ENCODE peak calls at places on chromosomes 1 and 21, in nine cellular contexts. W is naive thymus-derived CD8-positive, alpha-beta T cell; T is activated naive CD8-positive, alpha-beta T cell treated with anti-CD3 and anti-CD28 coated beads, Interleukin-2, amount 50 U/mL, for 24 hours; J is GM06990; R is psoas muscle; E is HCEC 1CT; C is SHP77; N is effector memory CD8-positive, alpha-beta T cell; Y is stimulated activated CD4-positive, alpha-beta T cell treated with anti-CD3 and anti-CD28 coated beads, Interleukin-4, amount 100 ng/mL, for 1 hour. S is an unnamed sample.

GRCh38 chr21:31316488-31317169 is 27.4 kb downstream of the TIAM1 start:
- DNase-seq in W (no peak), T (no peak), J (no peak), R (no peak), E (no peak), C (no peak), N (no peak), Y (no peak), S (no peak)

GRCh38 chr1:204410764-204411450 is 710 bp downstream of the PPP1R15B start:
- DNase-seq in W (peak), T (no peak), J (no peak), R (peak), E (peak), C (no peak), N (no peak), Y (peak), S (no peak)

GRCh38 chr1:52057245-52057644 is 1.1 kb downstream of the BTF3L4 start:
- DNase-seq in W (no peak), T (no peak), J (no peak), R (no peak), E (peak), C (no peak), N (no peak), Y (no peak), S (no peak)

GRCh38 chr1:243598433-243598832 is 251.6 kb downstream of the AKT3 start:
- DNase-seq in W (peak), T (no peak), J (no peak), R (no peak), E (peak), C (no peak), N (no peak), Y (no peak), S (no peak)

GRCh38 chr1:36136535-36136934 is 11.5 kb upstream of the COL8A2 start:
- DNase-seq in W (no peak), T (no peak), J (no peak), R (peak), E (peak), C (no peak), N (no peak), Y (no peak), S (no peak)

GRCh38 chr1:24683713-24684162 is 40.6 kb downstream of the SRRM1 start:
- DNase-seq in W (no peak), T (no peak), J (no peak), R (no peak), E (peak), C (no peak), N (no peak), Y (no peak), S (no peak)

GRCh38 chr1:69648486-69648885 is 80.8 kb downstream of the LRRC7 start:
- DNase-seq in W (peak), T (no peak), J (no peak), R (no peak), E (no peak), C (no peak), N (no peak), Y (no peak), S (no peak)

GRCh38 chr1:92909321-92909720 is 51.9 kb downstream of the DIPK1A start:
- DNase-seq in W (no peak), T (no peak), J (no peak), R (no peak), E (peak), C (no peak), N (no peak), Y (no peak), S (no peak)

S was measured in GF-D8.